ENCODE peak calls at places on chromosomes 5 and 9, in four cellular contexts. One of them, this sample, is unnamed.

GRCh38 chr5:145806923-145807322 is 28.2 kb downstream of the PRELID2 start:
- DNase-seq in esophagus squamous epithelium: no peak
- DNase-seq in RWPE1: no peak
- DNase-seq in kidney: no peak
- DNase-seq in this sample: no peak

GRCh38 chr9:5178126-5178805 is 7.2 kb downstream of the INSL6 start:
- DNase-seq in RWPE1: no peak
- DNase-seq in kidney: no peak
- DNase-seq in esophagus squamous epithelium: no peak
- DNase-seq in this sample: no peak

GRCh38 chr9:130239741-130240241 is 25.8 kb upstream of the HMCN2 start:
- DNase-seq in kidney: peak; percentile 90
- DNase-seq in esophagus squamous epithelium: no peak
- DNase-seq in RWPE1: no peak
- DNase-seq in this sample: no peak

GRCh38 chr5:137300411-137301240 is 198.5 kb downstream of the SPOCK1 start:
- DNase-seq in RWPE1: no peak
- DNase-seq in esophagus squamous epithelium: no peak
- DNase-seq in kidney: no peak
- DNase-seq in this sample: peak; percentile 23

GRCh38 chr9:14021871-14022525 is 291.9 kb downstream of the NFIB start:
- DNase-seq in esophagus squamous epithelium: no peak
- DNase-seq in RWPE1: no peak
- DNase-seq in kidney: no peak
- DNase-seq in this sample: peak; percentile 43

GRCh38 chr9:137156567-137157375 is 13.1 kb downstream of the LRRC26 start:
- DNase-seq in kidney: no peak
- DNase-seq in RWPE1: peak; percentile 84
- DNase-seq in esophagus squamous epithelium: no peak
- DNase-seq in this sample: no peak

GRCh38 chr9:114382951-114383865 is 4.6 kb downstream of the AKNA start:
- DNase-seq in kidney: peak; percentile 87
- DNase-seq in esophagus squamous epithelium: no peak
- DNase-seq in RWPE1: no peak
- DNase-seq in this sample: no peak

GRCh38 chr5:179268399-179268952 is 76.8 kb downstream of the ADAMTS2 start:
- DNase-seq in kidney: no peak
- DNase-seq in RWPE1: no peak
- DNase-seq in esophagus squamous epithelium: no peak
- DNase-seq in this sample: no peak

GRCh38 chr5:147303976-147304375 is 69.2 kb downstream of the STK32A start:
- DNase-seq in RWPE1: peak; percentile 36
- DNase-seq in kidney: no peak
- DNase-seq in esophagus squamous epithelium: no peak
- DNase-seq in this sample: peak; percentile 69

GRCh38 chr9:27784999-27785713 is 211.9 kb upstream of the C9orf72 start:
- DNase-seq in kidney: no peak
- DNase-seq in esophagus squamous epithelium: no peak
- DNase-seq in RWPE1: no peak
- DNase-seq in this sample: peak; percentile 94

GRCh38 chr5:15238006-15238405 is 262.0 kb upstream of the FBXL7 start:
- DNase-seq in kidney: no peak
- DNase-seq in RWPE1: no peak
- DNase-seq in esophagus squamous epithelium: no peak
- DNase-seq in this sample: no peak

GRCh38 chr5:160787247-160787646 is 64.8 kb downstream of the ATP10B start:
- DNase-seq in esophagus squamous epithelium: no peak
- DNase-seq in kidney: peak; percentile 61
- DNase-seq in RWPE1: peak; percentile 17
- DNase-seq in this sample: peak; percentile 40

GRCh38 chr5:8538813-8539212 is 669.9 kb downstream of the MTRR start:
- DNase-seq in kidney: no peak
- DNase-seq in RWPE1: no peak
- DNase-seq in esophagus squamous epithelium: no peak
- DNase-seq in this sample: no peak

GRCh38 chr5:167245871-167246270 is 1045.6 kb upstream of the WWC1 start:
- DNase-seq in kidney: no peak
- DNase-seq in RWPE1: peak; percentile 17
- DNase-seq in esophagus squamous epithelium: no peak
- DNase-seq in this sample: no peak